ENCODE peak calls at places on chromosomes 11 and 22, in ten cellular contexts. P is IMR-90, Q is uterus, I is breast epithelium, H is prostate gland, L is adrenal gland, J is tibial nerve, B is suprapubic skin, D is A549, Y is heart left ventricle. F is an unnamed sample.

GRCh38 chr11:16785520-16786128 is 47.2 kb downstream of the C11orf58 start:
- DNase-seq in P (peak; percentile 75), Q (peak; percentile 47), I (peak; percentile 64), H (peak; percentile 76), L (peak; percentile 87), J (peak; percentile 40), B (no peak), D (peak; percentile 92), Y (peak; percentile 72), F (peak; percentile 68)

GRCh38 chr11:27882066-27882697 is 181.9 kb upstream of the BDNF start:
- DNase-seq in P (peak; percentile 28), Q (no peak), I (no peak), H (no peak), L (no peak), J (no peak), B (no peak), D (no peak), Y (no peak), F (no peak)

GRCh38 chr11:5258543-5259262 is 4.1 kb upstream of the HBG2 start:
- DNase-seq in P (no peak), Q (no peak), I (no peak), H (no peak), L (no peak), J (no peak), B (no peak), D (no peak), Y (no peak), F (no peak)

GRCh38 chr11:47508595-47509555 is 44.1 kb downstream of the CELF1 start:
- DNase-seq in P (no peak), Q (no peak), I (no peak), H (no peak), L (no peak), J (no peak), B (no peak), D (no peak), Y (no peak), F (peak; percentile 47)

GRCh38 chr11:95849087-95849825 is 59.0 kb downstream of the CEP57 start:
- DNase-seq in P (peak; percentile 82), Q (peak; percentile 34), I (peak; percentile 43), H (peak; percentile 49), L (peak; percentile 49), J (no peak), B (no peak), D (peak; percentile 8), Y (peak; percentile 41), F (peak; percentile 26)

GRCh38 chr22:30314918-30315317 is 11.8 kb downstream of the TBC1D10A start:
- DNase-seq in P (peak; percentile 67), Q (no peak), I (no peak), H (no peak), L (no peak), J (no peak), B (no peak), D (no peak), Y (no peak), F (no peak)

GRCh38 chr22:36303874-36304273 is 50.9 kb downstream of the APOL1 start:
- DNase-seq in P (no peak), Q (no peak), I (no peak), H (no peak), L (no peak), J (no peak), B (no peak), D (no peak), Y (no peak), F (no peak)

GRCh38 chr11:64118871-64119495 is 46.9 kb downstream of the MACROD1 start:
- DNase-seq in P (no peak), Q (no peak), I (no peak), H (no peak), L (no peak), J (no peak), B (no peak), D (no peak), Y (no peak), F (no peak)

GRCh38 chr22:41132555-41132954 is 40.2 kb downstream of the EP300 start:
- DNase-seq in P (peak; percentile 2), Q (no peak), I (no peak), H (no peak), L (no peak), J (no peak), B (no peak), D (no peak), Y (no peak), F (no peak)

GRCh38 chr22:47593911-47594311 is 831.5 kb downstream of the TBC1D22A start:
- DNase-seq in P (no peak), Q (no peak), I (no peak), H (no peak), L (no peak), J (no peak), B (peak; percentile 66), D (no peak), Y (no peak), F (no peak)

GRCh38 chr11:86211619-86212018 is 32.9 kb upstream of the EED start:
- DNase-seq in P (no peak), Q (no peak), I (no peak), H (no peak), L (no peak), J (no peak), B (no peak), D (no peak), Y (no peak), F (no peak)
- TF ChIP-seq POLR2A in P (no peak), Q (no peak), I (no peak), H (no peak), L (no peak), J (no peak), B (no peak), D (no peak), Y (no peak), F (no peak)

DNA sequence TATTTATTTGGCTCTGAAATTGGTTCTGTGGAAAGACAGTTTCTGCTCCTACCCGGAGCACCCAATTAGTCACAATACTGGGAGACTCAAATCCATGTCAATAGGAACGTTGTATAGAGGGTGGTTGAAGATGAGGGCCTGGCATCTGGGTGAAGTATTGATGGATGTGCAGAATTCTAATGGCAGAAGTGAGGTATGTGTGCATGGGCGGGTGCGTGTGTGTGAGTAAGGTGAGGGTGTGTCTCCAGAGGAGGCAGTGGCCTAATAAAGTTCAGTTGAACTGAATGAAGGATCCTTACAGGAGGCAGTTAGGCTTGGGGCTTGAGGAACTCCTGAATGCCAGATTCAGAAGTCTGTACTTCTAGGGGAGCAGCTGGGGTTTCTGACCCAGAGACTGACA is 71.8 kb upstream of the B3GAT1 start:
- DNase-seq in P (no peak), Q (no peak), I (no peak), H (no peak), L (no peak), J (no peak), B (peak; percentile 24), D (no peak), Y (no peak), F (no peak)
- TF ChIP-seq CTCF in P (no peak), Q (no peak), I (no peak), H (no peak), L (no peak), J (no peak), B (no peak), D (no peak), Y (no peak), F (no peak)

GRCh38 chr11:65277878-65278277 is 16.1 kb downstream of the POLA2 start:
- DNase-seq in P (no peak), Q (no peak), I (no peak), H (no peak), L (no peak), J (no peak), B (no peak), D (no peak), Y (no peak), F (no peak)

GRCh38 chr11:65279713-65280459 is 18.1 kb downstream of the POLA2 start:
- DNase-seq in P (peak; percentile 99), Q (peak; percentile 69), I (no peak), H (no peak), L (peak; percentile 78), J (no peak), B (no peak), D (peak; percentile 81), Y (no peak), F (no peak)

GRCh38 chr11:65278351-65278750 is 16.6 kb downstream of the POLA2 start:
- DNase-seq in P (no peak), Q (no peak), I (no peak), H (no peak), L (no peak), J (no peak), B (no peak), D (no peak), Y (no peak), F (no peak)

GRCh38 chr11:65274734-65275682 is 13.2 kb downstream of the POLA2 start:
- DNase-seq in P (peak; percentile 99), Q (peak; percentile 93), I (peak; percentile 72), H (peak; percentile 79), L (peak; percentile 91), J (peak; percentile 62), B (no peak), D (peak; percentile 66), Y (peak; percentile 81), F (peak; percentile 88)

DNA sequence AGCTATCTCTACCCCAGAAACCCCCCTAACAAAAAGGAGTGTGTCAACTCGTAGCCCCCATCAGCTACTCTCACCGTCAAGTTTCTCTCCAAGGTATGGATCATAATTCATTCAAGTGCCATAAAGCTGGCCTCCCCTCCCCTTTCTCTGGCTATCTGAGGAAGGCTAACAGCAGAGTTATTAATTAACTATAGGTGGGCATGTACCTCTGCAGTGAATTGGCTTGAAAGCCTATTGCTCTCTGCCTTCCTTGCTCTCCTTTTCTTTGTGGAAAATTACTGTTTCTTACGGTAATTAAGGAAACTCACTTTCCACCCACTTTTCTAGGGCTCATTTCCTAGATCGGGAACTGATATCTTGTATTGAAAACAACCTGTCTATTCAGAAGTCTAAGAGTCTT is 14.1 kb downstream of the POLA2 start:
- DNase-seq in P (no peak), Q (no peak), I (no peak), H (no peak), L (no peak), J (no peak), B (no peak), D (no peak), Y (no peak), F (no peak)
- H3K27ac ChIP-seq in P (peak overlapping the region; percentile 36), Q (peak overlapping the region; percentile 66), I (no peak overlapping the region), H (peak overlapping the region; percentile 42), L (no peak overlapping the region), J (peak overlapping the region; percentile 41), B (no peak overlapping the region), D (peak overlapping the region; percentile 23), Y (peak overlapping the region; percentile 55), F (peak overlapping the region; percentile 74)

DNA sequence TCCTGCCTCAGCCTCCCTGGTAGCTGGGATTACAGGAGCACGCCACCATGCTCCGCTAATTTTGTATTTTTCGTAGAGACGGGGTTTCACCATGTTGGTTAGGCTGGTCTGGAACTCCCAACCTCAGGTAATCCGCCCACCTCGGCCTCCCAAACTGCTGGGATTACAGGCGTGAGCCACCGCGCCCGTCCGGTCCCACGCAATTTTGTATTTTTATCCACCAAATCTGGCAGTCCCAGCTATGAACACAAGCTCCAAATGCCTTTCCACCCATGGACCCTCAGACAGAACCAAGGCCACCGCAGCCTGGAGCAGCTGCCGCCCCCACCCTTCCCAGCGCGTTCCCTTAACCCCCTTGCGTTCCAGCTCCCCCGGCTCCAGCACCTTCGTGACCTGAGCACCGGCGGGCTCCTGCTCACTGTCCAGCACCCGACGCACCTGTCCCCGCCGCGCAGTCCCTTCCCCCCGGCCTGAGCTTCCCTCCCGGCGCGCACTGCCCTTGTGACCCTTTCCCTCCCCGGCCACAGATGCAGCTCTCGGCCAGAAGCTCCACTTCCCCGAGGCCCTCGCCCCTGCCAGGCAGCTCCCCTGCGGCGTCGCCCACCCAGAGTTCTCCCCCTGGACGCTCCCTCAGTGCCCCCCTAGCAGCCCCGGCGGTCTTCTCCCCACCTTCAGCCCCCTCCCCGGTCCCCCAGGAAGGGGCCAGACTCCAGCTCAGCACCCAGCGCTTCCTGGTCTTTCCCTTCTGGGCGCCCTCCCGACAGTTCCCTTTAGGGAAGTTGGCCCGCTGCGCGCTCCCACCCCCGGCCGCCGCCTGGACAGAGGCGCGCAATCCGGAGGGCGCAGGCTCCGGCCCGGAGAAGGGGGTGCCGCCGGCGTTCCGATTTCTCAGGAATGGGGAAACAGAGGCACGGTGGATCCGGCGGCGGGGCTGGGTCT is 5.6 kb upstream of the ZBED4 start:
- DNase-seq in P (no peak), Q (no peak), I (no peak), H (no peak), L (no peak), J (no peak), B (no peak), D (no peak), Y (no peak), F (peak; percentile 41)
- TF ChIP-seq POLR2A in P (no peak), Q (no peak), I (no peak), H (no peak), L (no peak), J (no peak), B (no peak), D (no peak), Y (no peak), F (peak; percentile 19)

F was measured in body of pancreas.